ENCODE peak calls at places on chromosomes 1 and 21, in four cellular contexts. I is tibial nerve, P is OCI-LY7, M is fibroblast of mammary gland. N is an unnamed sample.

GRCh38 chr1:11893907-11894251 is 32.3 kb downstream of the KIAA2013 start:
- DNase-seq in M (peak), I (peak), P (peak), N (peak)

GRCh38 chr1:53376041-53376461 is 48.2 kb upstream of the LRP8 start:
- DNase-seq in P (no peak), M (no peak), I (no peak), N (no peak)

GRCh38 chr1:154568165-154568815 is 712 bp downstream of the CHRNB2 start:
- DNase-seq in P (no peak), I (no peak), M (no peak), N (no peak)

GRCh38 chr1:6094246-6094645 is 48.6 kb downstream of the KCNAB2 start:
- DNase-seq in M (no peak), P (no peak), I (no peak), N (no peak)

GRCh38 chr21:34671891-34672290 is 3.1 kb downstream of the CLIC6 start:
- DNase-seq in P (no peak), M (no peak), I (no peak), N (no peak)

GRCh38 chr1:13911697-13912619 is 212.0 kb downstream of the PRDM2 start:
- DNase-seq in I (no peak), P (no peak), M (no peak), N (no peak)

GRCh38 chr1:16082283-16083038 is 9.0 kb upstream of the FAM131C start:
- DNase-seq in I (peak), M (peak), P (peak), N (peak)

GRCh38 chr1:106875622-106876021 is 180.9 kb upstream of the PRMT6 start:
- DNase-seq in I (no peak), P (no peak), M (no peak), N (no peak)

GRCh38 chr1:219345953-219346352 is 172.3 kb downstream of the LYPLAL1 start:
- DNase-seq in I (no peak), P (no peak), M (no peak), N (no peak)

GRCh38 chr1:3453891-3454810 is at the start of gene ARHGEF16:
- DNase-seq in M (peak), P (no peak), I (no peak), N (peak)

GRCh38 chr1:165537351-165538107 is 6.3 kb upstream of the LRRC52 start:
- DNase-seq in P (no peak), I (no peak), M (no peak), N (no peak)

GRCh38 chr1:145996433-145997155 is at the start of gene TXNIP:
- DNase-seq in I (peak), M (peak), P (peak), N (peak)
- TF ChIP-seq CTCF in I (no peak), M (no peak), P (no peak), N (no peak)

GRCh38 chr1:230166366-230167132 is 99.5 kb downstream of the GALNT2 start:
- DNase-seq in I (no peak), P (no peak), M (no peak), N (no peak)

GRCh38 chr1:230165526-230165925 is 98.5 kb downstream of the GALNT2 start:
- DNase-seq in I (no peak), P (no peak), M (no peak), N (no peak)

GRCh38 chr1:230163719-230164118 is 96.7 kb downstream of the GALNT2 start:
- DNase-seq in P (no peak), M (no peak), I (no peak), N (no peak)

GRCh38 chr1:230160957-230161771 is 94.1 kb downstream of the GALNT2 start:
- DNase-seq in I (no peak), P (no peak), M (peak), N (peak)

DNA sequence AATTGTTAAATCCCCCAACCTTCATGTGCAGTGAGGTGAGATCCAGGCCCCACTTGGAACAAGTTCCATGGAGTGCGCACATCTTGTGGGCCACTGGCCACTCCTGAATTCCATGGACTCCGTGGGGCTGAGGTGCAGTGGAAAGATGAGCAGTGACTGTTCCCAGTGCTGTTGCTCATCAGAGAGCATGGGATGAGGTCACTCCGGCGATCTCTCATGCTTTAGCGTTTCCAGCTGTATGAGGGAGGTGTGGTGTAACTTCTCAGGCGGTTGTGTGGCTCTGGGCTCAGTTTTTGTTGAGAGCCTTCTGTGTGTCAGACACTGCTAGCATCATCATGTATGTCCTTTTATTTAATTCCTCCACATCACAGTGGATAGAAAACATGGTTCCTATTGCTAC is 96.2 kb downstream of the GALNT2 start:
- DNase-seq in P (no peak), M (peak), I (peak), N (peak)
- H3K4me3 ChIP-seq in P (no peak), M (no peak), I (no peak), N (no peak)

GRCh38 chr1:28579374-28579773 is 12.7 kb upstream of the RAB42 start:
- DNase-seq in P (no peak), I (no peak), M (peak), N (no peak)

GRCh38 chr1:28582248-28582615 is 9.8 kb upstream of the RAB42 start:
- DNase-seq in P (no peak), M (peak), I (no peak), N (peak)

GRCh38 chr1:28581531-28582247 is 10.4 kb upstream of the RAB42 start:
- DNase-seq in M (peak), I (peak), P (peak), N (peak)

GRCh38 chr1:28578696-28579218 is 13.3 kb upstream of the RAB42 start:
- DNase-seq in M (no peak), I (no peak), P (no peak), N (no peak)

GRCh38 chr1:28580706-28581530 is 11.1 kb upstream of the RAB42 start:
- DNase-seq in M (peak), I (no peak), P (peak), N (peak)
- TF ChIP-seq CTCF in M (no peak), I (no peak), P (peak), N (no peak)

GRCh38 chr1:23913212-23913880 is at the start of gene CNR2:
- DNase-seq in I (no peak), M (no peak), P (peak), N (no peak)
- H3K4me3 ChIP-seq in I (no peak), M (no peak), P (peak), N (no peak)

GRCh38 chr1:100883963-100884362 is 10.7 kb downstream of the EXTL2 start:
- DNase-seq in M (peak), P (no peak), I (no peak), N (peak)
- TF ChIP-seq CTCF in M (peak), P (peak), I (no peak), N (no peak)

GRCh38 chr21:44695176-44695575 is 1.8 kb upstream of the KRTAP10-12 start:
- DNase-seq in M (no peak), P (no peak), I (no peak), N (no peak)

GRCh38 chr21:44697811-44698734 is 1.1 kb downstream of the KRTAP10-12 start:
- DNase-seq in P (no peak), M (no peak), I (no peak), N (no peak)

GRCh38 chr21:44695641-44696040 is 1.3 kb upstream of the KRTAP10-12 start:
- DNase-seq in M (no peak), P (no peak), I (no peak), N (no peak)

GRCh38 chr21:44694776-44695175 is 2.2 kb upstream of the KRTAP10-12 start:
- DNase-seq in M (no peak), I (no peak), P (no peak), N (no peak)

DNA sequence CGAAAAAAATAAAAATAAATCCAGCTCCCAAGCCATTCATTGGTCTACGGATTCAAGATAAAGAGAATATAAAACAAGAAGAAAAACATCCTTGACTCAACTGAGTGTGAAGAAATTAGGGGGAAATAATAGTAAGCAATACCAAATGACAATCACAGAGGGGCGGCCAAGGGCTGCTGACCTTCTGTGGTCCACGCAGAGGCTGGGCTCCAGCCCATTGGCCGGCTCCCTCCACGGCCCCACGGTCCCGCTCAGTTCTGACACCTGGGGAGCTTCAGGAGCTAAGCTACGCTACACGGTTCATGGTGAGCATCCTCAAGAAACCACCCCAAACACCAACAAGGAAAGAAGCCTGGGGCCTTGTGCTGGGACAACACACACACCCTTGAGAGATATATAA is 400 bp upstream of the KRTAP10-12 start:
- DNase-seq in P (no peak), M (no peak), I (no peak), N (no peak)
- H3K4me3 ChIP-seq in P (no peak), M (no peak), I (no peak), N (no peak)

GRCh38 chr1:203443296-203443695 is 32.3 kb upstream of the PRELP start:
- DNase-seq in P (no peak), I (no peak), M (no peak), N (no peak)

GRCh38 chr1:203439086-203439620 is 36.5 kb upstream of the PRELP start:
- DNase-seq in P (no peak), M (no peak), I (no peak), N (no peak)

GRCh38 chr1:203441811-203442210 is 33.8 kb upstream of the PRELP start:
- DNase-seq in P (no peak), I (no peak), M (no peak), N (no peak)

GRCh38 chr1:203442821-203443220 is 32.8 kb upstream of the PRELP start:
- DNase-seq in M (no peak), P (no peak), I (no peak), N (peak)

GRCh38 chr1:203440780-203441179 is 34.8 kb upstream of the PRELP start:
- DNase-seq in I (peak), P (peak), M (peak), N (peak)
- TF ChIP-seq CTCF in I (peak), P (peak), M (peak), N (peak)

DNA sequence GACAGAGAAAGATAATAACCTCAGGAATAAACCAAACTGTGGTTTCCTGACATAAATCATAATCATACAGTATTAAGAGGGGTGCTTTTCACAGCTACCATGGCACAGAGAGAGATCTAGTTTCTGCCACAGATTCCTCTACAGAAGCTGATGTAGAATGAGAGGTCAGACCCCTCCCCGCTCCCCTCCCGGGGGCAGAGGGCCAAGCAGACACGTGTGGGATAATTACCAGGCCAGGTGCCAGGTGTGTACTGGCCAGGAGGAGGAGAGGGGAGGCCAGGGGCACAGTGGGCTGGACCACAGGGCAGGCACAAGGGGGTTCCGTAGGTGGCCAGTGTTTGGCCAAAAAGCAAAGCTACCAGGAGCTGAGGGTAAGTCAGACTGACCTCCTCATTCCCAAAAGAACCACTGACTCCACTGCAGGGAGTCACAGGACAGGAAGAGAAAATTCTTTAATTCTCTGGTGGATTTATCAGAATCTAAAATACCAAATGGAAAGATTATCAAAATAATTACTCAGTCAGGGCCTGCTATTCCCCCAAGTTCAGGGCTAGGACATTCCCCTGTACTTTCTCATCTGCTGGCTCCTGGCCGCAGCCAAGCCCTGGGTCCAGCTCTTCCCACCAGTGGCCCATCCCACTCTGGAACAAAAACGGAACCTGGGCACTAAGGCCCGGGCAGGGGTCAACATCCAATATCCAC is 30.0 kb downstream of the C2CD2 start:
- DNase-seq in I (no peak), P (no peak), M (peak), N (peak)
- H3K4me3 ChIP-seq in I (peak), P (peak), M (peak), N (no peak)